ENCODE peak calls at places on chromosomes 7 and 10, in six cellular contexts. B is IMR-90, H is K562, C is DND-41, V is PC-9, Z is neural progenitor cell. G is an unnamed sample.

GRCh38 chr10:133318494-133319127 is 9.9 kb downstream of the ZNF511 start:
- DNase-seq in B (peak; percentile 36), H (peak; percentile 62), C (peak; percentile 63), V (no peak), Z (peak; percentile 88), G (peak; percentile 59)

GRCh38 chr10:4498763-4499251 is 327.2 kb upstream of the AKR1E2 start:
- DNase-seq in B (peak; percentile 94), H (no peak), C (no peak), V (no peak), Z (no peak), G (peak; percentile 41)

GRCh38 chr7:33485746-33486491 is 356.6 kb downstream of the BBS9 start:
- DNase-seq in B (peak; percentile 23), H (no peak), C (no peak), V (no peak), Z (no peak), G (no peak)

GRCh38 chr7:28615091-28615490 is 202.8 kb downstream of the CREB5 start:
- DNase-seq in B (no peak), H (no peak), C (no peak), V (no peak), Z (peak; percentile 57), G (peak; percentile 42)

GRCh38 chr7:7639847-7640220 is 718 bp upstream of the UMAD1 start:
- DNase-seq in B (peak; percentile 2), H (no peak), C (no peak), V (peak; percentile 45), Z (no peak), G (peak; percentile 46)

GRCh38 chr10:17219024-17219423 is 9.0 kb upstream of the VIM start:
- DNase-seq in B (peak; percentile 80), H (no peak), C (no peak), V (no peak), Z (no peak), G (no peak)

GRCh38 chr7:97835296-97836138 is 36.7 kb downstream of the ASNS start:
- DNase-seq in B (peak; percentile 63), H (peak; percentile 37), C (peak; percentile 56), V (peak; percentile 42), Z (peak; percentile 87), G (peak; percentile 66)

GRCh38 chr10:100339236-100339635 is 7.8 kb upstream of the SCD start:
- DNase-seq in B (no peak), H (no peak), C (no peak), V (no peak), Z (no peak), G (no peak)

GRCh38 chr10:4041531-4042096 is 256.6 kb upstream of the KLF6 start:
- DNase-seq in B (no peak), H (no peak), C (no peak), V (no peak), Z (no peak), G (no peak)

GRCh38 chr10:101007915-101008822 is 8.6 kb downstream of the LZTS2 start:
- DNase-seq in B (no peak), H (no peak), C (no peak), V (no peak), Z (no peak), G (no peak)

GRCh38 chr10:73643362-73643761 is 2.1 kb upstream of the MYOZ1 start:
- DNase-seq in B (no peak), H (no peak), C (no peak), V (no peak), Z (no peak), G (no peak)
- H3K27ac ChIP-seq in B (no peak overlapping the region), H (no peak overlapping the region), C (no peak overlapping the region), V (no peak overlapping the region), Z (no peak overlapping the region), G (no peak overlapping the region)

GRCh38 chr7:158110034-158110590 is 477.5 kb downstream of the PTPRN2 start:
- DNase-seq in B (no peak), H (no peak), C (no peak), V (no peak), Z (no peak), G (no peak)
- H2AFZ ChIP-seq in B (peak overlapping the region; percentile 32), H (no peak overlapping the region), C (no peak overlapping the region), V (no peak overlapping the region), Z (no peak overlapping the region), G (no peak overlapping the region)

GRCh38 chr10:104340692-104341091 is 2.4 kb upstream of the ITPRIP start:
- DNase-seq in B (no peak), H (no peak), C (no peak), V (no peak), Z (no peak), G (no peak)
- H3K27ac ChIP-seq in B (no peak overlapping the region), H (peak overlapping the region; percentile 98), C (no peak overlapping the region), V (peak overlapping the region; percentile 94), Z (no peak overlapping the region), G (peak overlapping the region; percentile 100)

GRCh38 chr7:20331912-20332317 is 1.2 kb downstream of the ITGB8 start:
- DNase-seq in B (no peak), H (no peak), C (no peak), V (no peak), Z (peak; percentile 27), G (no peak)
- H2AFZ ChIP-seq in B (peak overlapping the region; percentile 98), H (no peak overlapping the region), C (no peak overlapping the region), V (peak overlapping the region; percentile 98), Z (peak overlapping the region; percentile 74), G (peak overlapping the region; percentile 80)

DNA sequence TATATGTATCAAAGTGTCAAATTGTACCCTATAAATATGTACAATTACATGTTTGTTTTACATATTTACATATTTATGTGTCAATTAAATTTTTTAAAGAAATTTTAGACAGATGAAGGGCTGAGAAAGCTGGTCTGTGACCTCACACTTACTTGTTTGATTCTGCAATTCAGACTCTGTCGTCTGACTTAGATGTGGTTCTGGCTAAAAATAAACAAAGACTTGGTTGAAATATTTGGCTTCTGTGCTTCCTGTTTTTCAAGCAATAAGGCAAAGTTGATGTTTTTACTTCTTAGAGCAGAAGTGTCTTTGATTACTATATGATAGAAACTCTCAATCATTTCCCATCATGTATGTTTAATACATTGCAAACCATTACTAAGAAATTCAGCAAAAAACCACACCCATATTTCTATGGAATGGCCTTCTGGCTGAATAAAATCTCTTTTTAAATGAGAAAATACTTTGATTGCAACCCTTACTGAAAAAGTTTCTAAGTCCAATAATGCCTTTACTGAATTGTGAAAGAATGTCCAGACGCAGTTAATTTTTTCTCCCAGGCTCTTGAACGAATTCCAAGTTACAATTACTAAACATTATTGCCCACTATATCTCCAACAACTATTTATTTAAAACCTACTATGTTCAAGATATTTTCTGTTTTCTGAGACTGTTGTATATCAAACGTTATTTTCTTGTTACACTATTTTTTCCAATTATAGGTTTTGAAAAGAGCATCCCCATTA is 59.4 kb upstream of the PRKG1 start:
- DNase-seq in B (peak; percentile 61), H (no peak), C (no peak), V (no peak), Z (no peak), G (no peak)
- H3K27ac ChIP-seq in B (no peak overlapping the region), H (no peak overlapping the region), C (no peak overlapping the region), V (no peak overlapping the region), Z (no peak overlapping the region), G (no peak overlapping the region)

GRCh38 chr7:132424821-132425739 is 151.2 kb downstream of the PLXNA4 start:
- DNase-seq in B (no peak), H (no peak), C (no peak), V (peak; percentile 28), Z (no peak), G (peak; percentile 51)
- H2AFZ ChIP-seq in B (no peak overlapping the region), H (no peak overlapping the region), C (no peak overlapping the region), V (no peak overlapping the region), Z (no peak overlapping the region), G (peak overlapping the region; percentile 12)

DNA sequence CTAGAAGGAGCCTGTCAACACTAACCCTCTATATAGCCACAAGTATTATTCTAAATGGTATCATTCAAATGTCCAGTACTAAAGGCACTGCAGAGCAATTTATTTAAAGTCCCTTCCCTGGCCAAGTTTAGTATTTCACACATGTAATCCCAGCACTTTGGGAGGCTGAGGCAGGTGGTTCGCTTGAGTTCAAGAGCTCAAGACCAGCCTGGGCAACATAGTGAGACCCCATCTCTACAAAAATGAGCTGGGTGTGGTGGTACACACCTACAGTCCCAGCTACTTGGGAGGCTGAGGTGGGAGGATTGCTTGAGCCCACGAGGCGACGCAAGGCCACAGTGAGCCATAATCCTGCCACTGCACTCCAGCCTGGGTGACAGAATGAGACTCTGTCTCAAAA is 3.6 kb downstream of the GNA12 start:
- DNase-seq in B (no peak), H (no peak), C (no peak), V (no peak), Z (no peak), G (no peak)
- H3K27ac ChIP-seq in B (no peak overlapping the region), H (no peak overlapping the region), C (no peak overlapping the region), V (no peak overlapping the region), Z (no peak overlapping the region), G (no peak overlapping the region)

GRCh38 chr10:114654829-114655575 is 3.1 kb downstream of the ABLIM1 start:
- DNase-seq in B (no peak), H (no peak), C (no peak), V (peak; percentile 90), Z (no peak), G (no peak)

GRCh38 chr10:114652402-114653368 is 5.4 kb downstream of the ABLIM1 start:
- DNase-seq in B (no peak), H (no peak), C (no peak), V (no peak), Z (no peak), G (peak; percentile 97)

GRCh38 chr10:114650831-114651230 is 7.2 kb downstream of the ABLIM1 start:
- DNase-seq in B (no peak), H (no peak), C (no peak), V (no peak), Z (no peak), G (peak; percentile 11)

GRCh38 chr10:114655671-114656070 is 2.4 kb downstream of the ABLIM1 start:
- DNase-seq in B (no peak), H (no peak), C (no peak), V (no peak), Z (no peak), G (no peak)

GRCh38 chr10:114653926-114654325 is 4.1 kb downstream of the ABLIM1 start:
- DNase-seq in B (no peak), H (no peak), C (peak; percentile 17), V (no peak), Z (no peak), G (peak; percentile 90)
- H2AFZ ChIP-seq in B (no peak overlapping the region), H (no peak overlapping the region), C (no peak overlapping the region), V (no peak overlapping the region), Z (no peak overlapping the region), G (no peak overlapping the region)

GRCh38 chr7:51633596-51633995 is 317.0 kb upstream of the COBL start:
- DNase-seq in B (no peak), H (no peak), C (no peak), V (no peak), Z (no peak), G (no peak)

GRCh38 chr7:51634025-51634424 is 317.4 kb upstream of the COBL start:
- DNase-seq in B (no peak), H (no peak), C (no peak), V (no peak), Z (no peak), G (no peak)

GRCh38 chr7:51630933-51631332 is 314.3 kb upstream of the COBL start:
- DNase-seq in B (no peak), H (no peak), C (no peak), V (no peak), Z (no peak), G (no peak)

GRCh38 chr7:51635801-51636200 is 319.2 kb upstream of the COBL start:
- DNase-seq in B (no peak), H (no peak), C (no peak), V (no peak), Z (no peak), G (no peak)

GRCh38 chr7:51633006-51633405 is 316.4 kb upstream of the COBL start:
- DNase-seq in B (no peak), H (no peak), C (no peak), V (no peak), Z (no peak), G (no peak)
- H3K27ac ChIP-seq in B (no peak overlapping the region), H (no peak overlapping the region), C (no peak overlapping the region), V (no peak overlapping the region), Z (no peak overlapping the region), G (no peak overlapping the region)